ENCODE peak calls at places on chromosomes 16 and 17, in eight cellular contexts. V, O, Q, F, W, S, T and R are unnamed samples.
A peak's percentile ranks its signal among the peaks of the same experiment; 100 is the strongest.

GRCh38 chr16:88815901-88816589 is 4.3 kb upstream of the APRT start:
- DNase-seq in V (no peak), O (peak; percentile 58), Q (no peak), F (no peak), W (peak; percentile 76), S (no peak), T (no peak), R (no peak)

GRCh38 chr17:45775148-45775547 is 9.0 kb upstream of the CRHR1 start:
- DNase-seq in V (no peak), O (peak; percentile 72), Q (no peak), F (no peak), W (no peak), S (no peak), T (no peak), R (no peak)

GRCh38 chr16:63361032-63361624 is 1324.9 kb upstream of the CDH8 start:
- DNase-seq in V (peak; percentile 86), O (peak; percentile 7), Q (peak; percentile 20), F (no peak), W (no peak), S (peak; percentile 30), T (peak; percentile 47), R (peak; percentile 17)

GRCh38 chr17:2399572-2400473 is 1.0 kb downstream of the MNT start:
- DNase-seq in V (peak; percentile 98), O (peak; percentile 80), Q (peak; percentile 88), F (peak; percentile 97), W (peak; percentile 99), S (no peak), T (peak; percentile 93), R (peak; percentile 96)

GRCh38 chr17:66715745-66716156 is 119.2 kb upstream of the CACNG5 start:
- DNase-seq in V (peak; percentile 86), O (peak; percentile 84), Q (peak; percentile 23), F (no peak), W (peak; percentile 62), S (peak; percentile 57), T (peak; percentile 75), R (peak; percentile 34)

GRCh38 chr17:73286863-73287296 is 24.9 kb downstream of the CDC42EP4 start:
- DNase-seq in V (peak; percentile 73), O (peak; percentile 56), Q (no peak), F (no peak), W (no peak), S (no peak), T (no peak), R (no peak)

GRCh38 chr16:23124315-23124714 is 24.9 kb downstream of the USP31 start:
- DNase-seq in V (peak; percentile 84), O (no peak), Q (no peak), F (peak; percentile 61), W (no peak), S (peak; percentile 26), T (peak; percentile 65), R (no peak)

GRCh38 chr16:3157229-3158013 is 22.6 kb downstream of the ZNF213 start:
- DNase-seq in V (peak; percentile 94), O (peak; percentile 76), Q (peak; percentile 89), F (no peak), W (peak; percentile 91), S (peak; percentile 97), T (peak; percentile 56), R (peak; percentile 83)

GRCh38 chr17:556431-556995 is 158.1 kb downstream of the VPS53 start:
- DNase-seq in V (peak; percentile 51), O (no peak), Q (no peak), F (no peak), W (no peak), S (no peak), T (no peak), R (no peak)